ENCODE peak calls at places on chromosomes 4 and X, in four cellular contexts. One of them, this sample, is unnamed.

GRCh38 chr4:8386731-8387130 is 53.8 kb downstream of the ACOX3 start:
- DNase-seq in fibroblast of lung: no peak
- DNase-seq in psoas muscle: peak
- DNase-seq in HCT116: no peak
- DNase-seq in this sample: no peak

GRCh38 chr4:8608714-8609391 is 16.3 kb downstream of the CPZ start:
- DNase-seq in psoas muscle: no peak
- DNase-seq in HCT116: no peak
- DNase-seq in fibroblast of lung: no peak
- DNase-seq in this sample: no peak

GRCh38 chrX:12901486-12901885 is 4.9 kb upstream of the TLR8 start:
- DNase-seq in HCT116: peak
- DNase-seq in psoas muscle: peak
- DNase-seq in fibroblast of lung: peak
- DNase-seq in this sample: peak

GRCh38 chr4:153421980-153422379 is 44.2 kb upstream of the TMEM131L start:
- DNase-seq in HCT116: no peak
- DNase-seq in fibroblast of lung: no peak
- DNase-seq in psoas muscle: no peak
- DNase-seq in this sample: no peak

GRCh38 chrX:154546354-154547244 is at the start of gene G6PD:
- DNase-seq in fibroblast of lung: peak
- DNase-seq in psoas muscle: no peak
- DNase-seq in HCT116: peak
- DNase-seq in this sample: no peak

GRCh38 chr4:87026795-87027495 is 92.1 kb downstream of the AFF1 start:
- DNase-seq in psoas muscle: no peak
- DNase-seq in HCT116: no peak
- DNase-seq in fibroblast of lung: no peak
- DNase-seq in this sample: no peak

GRCh38 chr4:6377626-6378492 is 94.6 kb downstream of the PPP2R2C start:
- DNase-seq in psoas muscle: peak
- DNase-seq in HCT116: no peak
- DNase-seq in fibroblast of lung: no peak
- DNase-seq in this sample: no peak

GRCh38 chrX:131010186-131010585 is 48.0 kb upstream of the ARHGAP36 start:
- DNase-seq in HCT116: no peak
- DNase-seq in fibroblast of lung: no peak
- DNase-seq in psoas muscle: no peak
- DNase-seq in this sample: no peak

GRCh38 chr4:2073808-2074481 is 14.8 kb downstream of the NAT8L start:
- DNase-seq in psoas muscle: no peak
- DNase-seq in fibroblast of lung: no peak
- DNase-seq in HCT116: no peak
- DNase-seq in this sample: no peak

GRCh38 chr4:133618963-133619362 is 469.9 kb downstream of the PCDH10 start:
- DNase-seq in fibroblast of lung: no peak
- DNase-seq in psoas muscle: no peak
- DNase-seq in HCT116: no peak
- DNase-seq in this sample: no peak

GRCh38 chr4:152283806-152284470 is 252.0 kb downstream of the FBXW7 start:
- DNase-seq in HCT116: no peak
- DNase-seq in fibroblast of lung: peak
- DNase-seq in psoas muscle: no peak
- DNase-seq in this sample: no peak

GRCh38 chrX:72280210-72280882 is 3.3 kb upstream of the RPS4X start:
- DNase-seq in psoas muscle: no peak
- DNase-seq in HCT116: no peak
- DNase-seq in fibroblast of lung: no peak
- DNase-seq in this sample: no peak

GRCh38 chrX:47513697-47514085 is 30.7 kb upstream of the ZNF41 start:
- DNase-seq in fibroblast of lung: peak
- DNase-seq in HCT116: no peak
- DNase-seq in psoas muscle: no peak
- DNase-seq in this sample: no peak

GRCh38 chr4:80788798-80789197 is 241.7 kb upstream of the BMP3 start:
- DNase-seq in HCT116: no peak
- DNase-seq in psoas muscle: no peak
- DNase-seq in fibroblast of lung: peak
- DNase-seq in this sample: no peak

GRCh38 chr4:151786158-151786495 is 25.3 kb upstream of the GATB start:
- DNase-seq in fibroblast of lung: no peak
- DNase-seq in HCT116: no peak
- DNase-seq in psoas muscle: no peak
- DNase-seq in this sample: no peak

GRCh38 chr4:133921280-133922195 is 280.1 kb downstream of the PABPC4L start:
- DNase-seq in psoas muscle: no peak
- DNase-seq in fibroblast of lung: peak
- DNase-seq in HCT116: no peak
- DNase-seq in this sample: no peak

GRCh38 chr4:57943672-57944071 is 833.5 kb upstream of the IGFBP7 start:
- DNase-seq in psoas muscle: no peak
- DNase-seq in fibroblast of lung: no peak
- DNase-seq in HCT116: no peak
- DNase-seq in this sample: no peak

GRCh38 chr4:121053601-121054143 is 18.7 kb downstream of the NDNF start:
- DNase-seq in psoas muscle: peak
- DNase-seq in HCT116: no peak
- DNase-seq in fibroblast of lung: peak
- DNase-seq in this sample: no peak

GRCh38 chr4:154292589-154292988 is 199.0 kb downstream of the DCHS2 start:
- DNase-seq in fibroblast of lung: no peak
- DNase-seq in psoas muscle: no peak
- DNase-seq in HCT116: no peak
- DNase-seq in this sample: no peak

GRCh38 chrX:8453619-8454018 is 11.0 kb upstream of the VCX3B start:
- DNase-seq in psoas muscle: no peak
- DNase-seq in HCT116: no peak
- DNase-seq in fibroblast of lung: no peak
- DNase-seq in this sample: no peak

GRCh38 chrX:133384454-133384853 is 30.8 kb downstream of the GPC4 start:
- DNase-seq in psoas muscle: no peak
- DNase-seq in HCT116: no peak
- DNase-seq in fibroblast of lung: no peak
- DNase-seq in this sample: no peak

GRCh38 chrX:107483976-107484726 is 34.7 kb downstream of the FRMPD3 start:
- DNase-seq in fibroblast of lung: peak
- DNase-seq in HCT116: no peak
- DNase-seq in psoas muscle: peak
- DNase-seq in this sample: no peak
- H3K27ac ChIP-seq in fibroblast of lung: no peak
- H3K27ac ChIP-seq in HCT116: no peak
- H3K27ac ChIP-seq in psoas muscle: no peak
- H3K27ac ChIP-seq in this sample: no peak

GRCh38 chrX:5431823-5432222 is 796.8 kb downstream of the NLGN4X start:
- DNase-seq in psoas muscle: no peak
- DNase-seq in fibroblast of lung: no peak
- DNase-seq in HCT116: no peak
- DNase-seq in this sample: no peak
- TF ChIP-seq CTCF in psoas muscle: no peak
- TF ChIP-seq CTCF in fibroblast of lung: no peak
- TF ChIP-seq CTCF in HCT116: no peak
- TF ChIP-seq CTCF in this sample: no peak

DNA sequence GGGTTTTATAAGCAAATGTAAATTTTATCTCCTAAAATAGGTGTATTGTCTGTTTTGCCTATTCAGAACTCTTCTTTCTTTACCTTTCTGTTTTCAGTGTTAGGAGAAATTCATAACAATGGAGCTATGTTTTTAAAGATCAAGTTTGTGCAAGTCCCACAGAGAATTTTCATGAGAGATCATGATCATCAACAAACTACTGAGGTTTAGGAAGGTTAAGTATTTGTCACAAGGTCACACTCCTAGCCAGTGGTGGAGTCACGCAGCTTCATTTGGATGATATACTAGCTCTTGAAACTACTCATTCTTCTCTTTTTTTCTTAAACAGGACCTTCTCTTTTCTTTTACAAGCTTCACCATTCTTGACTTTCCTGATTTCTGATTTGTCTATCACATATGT is 892.6 kb upstream of the FRG1 start:
- DNase-seq in HCT116: no peak
- DNase-seq in fibroblast of lung: no peak
- DNase-seq in psoas muscle: no peak
- DNase-seq in this sample: no peak
- H3K27ac ChIP-seq in HCT116: no peak
- H3K27ac ChIP-seq in fibroblast of lung: no peak
- H3K27ac ChIP-seq in psoas muscle: no peak
- H3K27ac ChIP-seq in this sample: no peak

DNA sequence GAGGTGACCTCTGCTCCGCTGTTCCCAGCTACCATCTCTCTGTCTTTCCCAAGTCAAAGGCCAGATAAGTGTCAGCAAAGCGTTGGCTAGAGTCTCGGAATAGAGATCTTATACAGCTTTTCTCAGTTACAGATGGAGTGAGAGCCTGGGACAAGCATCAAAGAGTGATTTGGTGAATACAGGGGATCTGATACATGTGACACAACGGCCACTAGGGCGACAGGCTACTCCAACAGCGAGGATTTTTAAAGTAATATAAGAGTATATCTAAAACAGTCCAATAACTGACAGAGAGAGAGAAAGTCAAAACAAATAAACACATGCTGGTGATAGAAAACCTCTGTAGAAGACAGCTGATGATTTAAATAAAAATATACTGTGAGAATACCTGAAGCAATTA is 433.1 kb upstream of the SMIM31 start:
- DNase-seq in psoas muscle: no peak
- DNase-seq in fibroblast of lung: no peak
- DNase-seq in HCT116: no peak
- DNase-seq in this sample: no peak
- TF ChIP-seq CTCF in psoas muscle: no peak
- TF ChIP-seq CTCF in fibroblast of lung: no peak
- TF ChIP-seq CTCF in HCT116: peak
- TF ChIP-seq CTCF in this sample: no peak

GRCh38 chr4:971670-972500 is 1.5 kb downstream of the DGKQ start:
- DNase-seq in HCT116: no peak
- DNase-seq in fibroblast of lung: no peak
- DNase-seq in psoas muscle: no peak
- DNase-seq in this sample: no peak
- H3K27ac ChIP-seq in HCT116: peak
- H3K27ac ChIP-seq in fibroblast of lung: no peak
- H3K27ac ChIP-seq in psoas muscle: no peak
- H3K27ac ChIP-seq in this sample: no peak

GRCh38 chrX:108584617-108585211 is 145.1 kb downstream of the COL4A5 start:
- DNase-seq in fibroblast of lung: no peak
- DNase-seq in HCT116: peak
- DNase-seq in psoas muscle: no peak
- DNase-seq in this sample: no peak
- TF ChIP-seq CTCF in fibroblast of lung: no peak
- TF ChIP-seq CTCF in HCT116: peak
- TF ChIP-seq CTCF in psoas muscle: peak
- TF ChIP-seq CTCF in this sample: peak